ENCODE peak calls at places on chromosomes 13 and 19, in four cellular contexts. T is K562, M is SK-N-SH, S is HepG2. N is an unnamed sample.

GRCh38 chr13:79631260-79631659 is 150.3 kb downstream of the NDFIP2 start:
- DNase-seq in M (no peak), T (no peak), S (no peak), N (peak)

GRCh38 chr19:28374971-28375370 is 838.0 kb downstream of the UQCRFS1 start:
- DNase-seq in M (no peak), S (no peak), T (no peak), N (no peak)

GRCh38 chr19:11410682-11411081 is 8.4 kb downstream of the RGL3 start:
- DNase-seq in M (no peak), T (peak), S (no peak), N (no peak)

GRCh38 chr13:113252516-113252915 is 43.1 kb downstream of the CUL4A start:
- DNase-seq in S (no peak), T (no peak), M (no peak), N (no peak)

GRCh38 chr19:38831142-38831605 is 420 bp downstream of the ECH1 start:
- DNase-seq in M (peak), T (peak), S (peak), N (no peak)

GRCh38 chr13:27040826-27041108 is 130.8 kb downstream of the USP12 start:
- DNase-seq in T (no peak), S (no peak), M (no peak), N (no peak)

GRCh38 chr19:4985551-4985991 is 16.7 kb downstream of the KDM4B start:
- DNase-seq in M (peak), S (no peak), T (no peak), N (no peak)

GRCh38 chr13:30681489-30682242 is 53.7 kb upstream of the ALOX5AP start:
- DNase-seq in T (no peak), M (peak), S (no peak), N (no peak)

GRCh38 chr19:19606021-19606420 is 12.5 kb downstream of the PBX4 start:
- DNase-seq in T (no peak), M (no peak), S (no peak), N (peak)

GRCh38 chr19:35828694-35829301 is 16.2 kb upstream of the PRODH2 start:
- DNase-seq in T (peak), S (peak), M (no peak), N (no peak)

GRCh38 chr13:94993608-94994007 is 281.3 kb upstream of the SOX21 start:
- DNase-seq in M (no peak), T (no peak), S (no peak), N (no peak)

GRCh38 chr19:17441241-17442135 is 7.0 kb downstream of the TMEM221 start:
- DNase-seq in S (peak), M (peak), T (peak), N (no peak)

GRCh38 chr19:47623921-47624391 is 15.0 kb downstream of the BICRA start:
- DNase-seq in M (no peak), S (peak), T (no peak), N (no peak)

GRCh38 chr13:27450921-27451461 is 627 bp upstream of the MTIF3 start:
- DNase-seq in S (peak), M (peak), T (peak), N (peak)

GRCh38 chr19:15722956-15723355 is 4.9 kb upstream of the OR10H2 start:
- DNase-seq in M (no peak), T (no peak), S (no peak), N (no peak)

GRCh38 chr19:49645995-49646394 is 4.0 kb downstream of the SCAF1 start:
- DNase-seq in S (no peak), M (no peak), T (no peak), N (no peak)

GRCh38 chr19:44356383-44357111 is at the start of gene ZNF112:
- DNase-seq in S (peak), T (peak), M (peak), N (peak)

GRCh38 chr13:54449922-54450321 is 1421.3 kb downstream of the OLFM4 start:
- DNase-seq in M (peak), T (no peak), S (no peak), N (no peak)

GRCh38 chr13:29165840-29166239 is 345.7 kb downstream of the MTUS2 start:
- DNase-seq in T (no peak), S (no peak), M (no peak), N (no peak)

GRCh38 chr13:38713046-38713445 is 26.2 kb downstream of the FREM2 start:
- DNase-seq in S (no peak), M (no peak), T (no peak), N (no peak)

GRCh38 chr19:36378625-36379509 is at the start of gene ZFP14:
- DNase-seq in M (peak), T (peak), S (peak), N (peak)

GRCh38 chr13:45082964-45083363 is 37.3 kb upstream of the GTF2F2 start:
- DNase-seq in M (no peak), T (no peak), S (no peak), N (no peak)

GRCh38 chr19:31141301-31141700 is 207.9 kb downstream of the TSHZ3 start:
- DNase-seq in M (no peak), T (no peak), S (no peak), N (no peak)

GRCh38 chr13:108267338-108267737 is 2.2 kb upstream of the TNFSF13B start:
- DNase-seq in T (no peak), M (no peak), S (no peak), N (no peak)

GRCh38 chr19:38597075-38597474 is 20.7 kb downstream of the MAP4K1 start:
- DNase-seq in S (no peak), T (no peak), M (no peak), N (no peak)

GRCh38 chr13:73171926-73172325 is 113.1 kb downstream of the KLF5 start:
- DNase-seq in M (no peak), S (no peak), T (no peak), N (no peak)

GRCh38 chr13:111411186-111411858 is 90.9 kb downstream of the TEX29 start:
- DNase-seq in T (no peak), S (no peak), M (no peak), N (no peak)

GRCh38 chr13:44575741-44576395 is at the start of gene TSC22D1:
- DNase-seq in S (no peak), M (peak), T (no peak), N (no peak)

GRCh38 chr13:72514141-72514540 is 213.3 kb downstream of the MZT1 start:
- DNase-seq in S (no peak), M (no peak), T (no peak), N (no peak)

GRCh38 chr19:1553415-1553814 is 14.7 kb downstream of the MEX3D start:
- DNase-seq in T (no peak), S (no peak), M (no peak), N (no peak)

GRCh38 chr13:43003010-43003409 is 11.0 kb upstream of the EPSTI1 start:
- DNase-seq in T (no peak), S (no peak), M (no peak), N (no peak)

GRCh38 chr19:44875666-44876418 is 15.2 kb upstream of the TOMM40 start:
- DNase-seq in T (no peak), S (no peak), M (no peak), N (no peak)

GRCh38 chr13:33372251-33372919 is 86.8 kb upstream of the STARD13 start:
- DNase-seq in T (no peak), M (no peak), S (no peak), N (no peak)

GRCh38 chr19:44111910-44112463 is 1.2 kb upstream of the ZNF225 start:
- DNase-seq in M (peak), T (peak), S (no peak), N (no peak)

GRCh38 chr19:55146648-55147218 is 2.3 kb downstream of the TNNT1 start:
- DNase-seq in M (peak), S (peak), T (peak), N (peak)

GRCh38 chr13:46983881-46984280 is 87.0 kb upstream of the HTR2A start:
- DNase-seq in S (peak), M (no peak), T (no peak), N (no peak)

GRCh38 chr13:25771641-25772478 is 280.0 kb downstream of the SHISA2 start:
- DNase-seq in S (no peak), M (no peak), T (no peak), N (no peak)

GRCh38 chr19:10290876-10291553 is 1.3 kb downstream of the ICAM5 start:
- DNase-seq in M (peak), T (peak), S (peak), N (peak)

GRCh38 chr13:48818495-48818961 is 157.2 kb upstream of the FNDC3A start:
- DNase-seq in T (no peak), S (no peak), M (no peak), N (no peak)

GRCh38 chr19:455031-455705 is 5.7 kb downstream of the SHC2 start:
- DNase-seq in M (no peak), T (no peak), S (no peak), N (no peak)

GRCh38 chr19:457636-458035 is 3.2 kb downstream of the SHC2 start:
- DNase-seq in M (no peak), T (no peak), S (no peak), N (no peak)

GRCh38 chr19:456547-457110 is 4.2 kb downstream of the SHC2 start:
- DNase-seq in S (no peak), T (no peak), M (no peak), N (no peak)

GRCh38 chr19:458091-459042 is 2.5 kb downstream of the SHC2 start:
- DNase-seq in S (no peak), M (no peak), T (no peak), N (no peak)

DNA sequence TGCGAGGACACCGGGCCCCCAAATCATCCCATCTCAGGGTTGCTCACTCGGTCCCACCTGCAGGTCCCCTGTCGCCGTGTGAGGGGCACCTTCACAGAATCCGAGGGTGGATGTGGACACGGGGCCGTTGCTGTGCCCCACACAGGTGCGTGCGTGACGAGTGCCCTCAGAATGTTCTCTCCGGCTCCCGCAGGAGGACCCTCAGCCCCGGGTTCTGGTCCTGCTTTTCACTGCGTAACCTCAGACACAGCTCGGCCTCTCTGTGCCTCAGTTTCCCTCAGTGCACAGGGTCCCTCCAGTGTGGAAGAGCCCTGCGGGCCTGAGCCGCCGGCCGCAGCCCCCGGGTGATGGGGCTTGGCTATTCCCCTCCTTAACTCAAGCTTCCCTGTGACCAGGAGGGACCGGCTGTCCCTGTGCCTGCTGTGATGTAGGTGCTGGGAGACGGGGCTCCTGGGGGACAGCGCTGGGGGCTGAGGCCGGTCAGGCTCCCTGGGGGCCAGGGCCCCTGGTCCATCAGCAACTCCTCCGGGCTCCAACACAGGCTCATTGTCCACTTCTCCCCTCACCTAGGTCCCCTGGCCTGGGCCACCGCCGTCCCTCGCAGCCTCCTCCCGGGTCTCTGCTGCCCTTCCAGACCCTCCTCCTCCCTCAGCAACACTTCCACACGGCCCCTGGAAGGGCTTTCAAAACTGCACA is 4.8 kb downstream of the SHC2 start:
- DNase-seq in M (no peak), S (no peak), T (no peak), N (no peak)
- TF ChIP-seq ELF1 in M (no peak), S (no peak), T (no peak), N (no peak)

DNA sequence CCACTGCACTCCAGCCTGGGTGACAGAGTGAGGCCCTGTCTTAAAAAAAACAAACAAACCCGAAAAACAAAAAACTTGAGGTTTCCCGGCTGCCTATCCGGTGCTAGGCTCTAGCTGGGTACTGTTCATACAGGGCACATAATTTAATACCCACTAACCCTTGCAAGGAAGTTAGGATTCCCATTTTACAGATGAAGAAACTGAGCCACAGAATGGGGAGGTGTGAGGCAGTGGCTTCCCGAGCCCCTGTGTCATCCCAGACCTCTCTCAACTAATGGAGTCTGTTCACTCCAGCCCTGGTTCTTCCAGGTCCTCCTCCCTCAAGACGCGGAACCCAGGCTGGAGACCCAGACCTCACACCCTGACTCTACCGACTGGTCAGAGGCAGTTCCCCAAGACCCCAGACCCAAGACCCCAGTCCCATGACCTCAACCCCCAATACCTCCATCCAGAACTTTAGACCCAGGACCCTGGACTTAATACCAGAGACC is 576 bp downstream of the APBA3 start:
- DNase-seq in S (no peak), T (no peak), M (no peak), N (no peak)
- TF ChIP-seq ELF1 in S (no peak), T (no peak), M (no peak), N (no peak)

DNA sequence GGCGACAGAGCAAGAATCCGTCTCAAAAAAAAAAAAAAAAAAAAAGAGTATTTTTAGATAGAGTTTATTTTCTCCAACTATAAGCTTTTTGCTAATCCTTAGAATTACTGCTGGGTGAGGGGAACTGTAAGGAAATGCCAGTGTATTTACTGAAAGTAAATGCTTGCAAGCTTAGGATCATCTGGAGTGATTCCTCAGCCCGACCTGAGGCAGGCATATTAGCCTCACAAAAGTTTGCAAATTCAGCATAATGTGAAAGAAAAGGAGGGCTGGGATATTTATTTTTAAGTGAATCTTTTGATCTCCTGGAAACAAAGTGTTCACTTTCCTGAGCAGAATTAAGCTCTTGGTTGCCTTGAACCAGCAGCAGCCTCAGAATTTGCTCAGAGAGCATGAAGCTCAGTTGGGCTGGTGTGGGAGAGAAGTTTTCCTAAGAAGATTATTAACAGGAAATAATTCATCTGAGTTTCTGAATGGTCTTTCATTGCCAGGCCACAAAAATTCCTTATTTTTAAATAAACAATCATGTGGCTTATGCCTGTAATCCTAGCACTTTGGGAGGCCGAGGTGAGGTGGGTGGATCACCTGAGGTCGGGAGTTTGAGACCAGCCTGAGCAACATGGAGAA is 24.7 kb upstream of the SPATA13 start:
- DNase-seq in T (no peak), M (no peak), S (no peak), N (no peak)
- TF ChIP-seq ELF1 in T (no peak), M (no peak), S (no peak), N (no peak)

DNA sequence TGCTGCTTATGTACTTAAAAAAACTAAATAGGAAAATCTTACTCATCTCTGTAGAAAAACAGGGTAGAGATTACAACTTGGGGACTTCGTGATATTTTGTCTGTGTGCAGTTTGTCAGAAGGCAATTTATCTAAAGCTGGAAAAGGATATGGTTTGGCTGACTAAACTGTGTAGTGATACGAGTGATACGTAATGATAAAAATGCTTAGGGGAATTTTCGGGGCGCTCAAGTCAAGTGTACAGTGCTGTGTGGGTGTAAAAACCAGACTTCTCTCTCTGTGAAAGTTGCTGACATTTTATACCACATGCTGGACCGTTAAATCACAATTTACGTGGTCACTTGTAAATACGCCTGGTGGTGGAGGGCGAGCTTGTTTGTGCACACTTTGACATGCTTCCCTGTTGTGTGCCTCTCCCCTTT is 221.7 kb downstream of the KCNRG start:
- DNase-seq in M (no peak), T (no peak), S (no peak), N (no peak)
- TF ChIP-seq ELF1 in M (no peak), T (no peak), S (no peak), N (no peak)

DNA sequence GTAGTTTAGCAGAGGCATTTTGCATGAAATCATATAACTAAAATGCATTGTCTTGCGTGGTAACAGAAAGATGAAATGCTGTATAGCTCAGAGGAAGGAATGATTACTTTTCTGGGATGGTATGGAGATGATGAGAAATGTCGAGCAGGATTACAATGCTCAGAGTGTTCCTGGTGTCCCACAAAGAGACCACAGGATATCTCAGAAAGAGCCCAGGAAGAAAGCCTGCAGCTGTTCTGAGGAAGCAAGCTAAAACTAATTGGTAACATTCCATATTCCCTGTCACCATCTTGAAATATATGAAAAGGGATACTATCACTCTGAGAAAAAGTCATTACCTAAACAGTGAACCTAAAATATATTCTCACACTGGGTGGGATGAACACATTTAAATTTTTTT is 233.1 kb downstream of the POU4F1 start:
- DNase-seq in S (no peak), M (no peak), T (no peak), N (no peak)
- TF ChIP-seq ELF1 in S (no peak), M (no peak), T (no peak), N (no peak)

N was measured in HCT116.